ENCODE peak calls at places on chromosomes 16 and 17, in seven cellular contexts. V is GM20000, T is stromal cell of bone marrow, X is mucosa of descending colon, C is IMR-90, N is mesothelial cell of epicardium, P is posterior vena cava. D is an unnamed sample.

GRCh38 chr16:13909872-13910303 is 10.1 kb upstream of the ERCC4 start:
- DNase-seq in T (peak), V (no peak), C (peak), P (no peak), X (no peak), N (no peak), D (peak)

GRCh38 chr16:65538945-65539344 is 417.1 kb upstream of the CDH11 start:
- DNase-seq in N (no peak), V (no peak), T (no peak), P (no peak), X (no peak), C (peak), D (peak)

GRCh38 chr17:82239926-82240505 is 11.2 kb downstream of the SLC16A3 start:
- DNase-seq in X (peak), T (no peak), N (no peak), V (no peak), C (no peak), P (peak), D (no peak)

GRCh38 chr17:74432484-74433391 is 850 bp downstream of the GPRC5C start:
- DNase-seq in C (no peak), P (no peak), T (no peak), X (peak), V (peak), N (no peak), D (no peak)

GRCh38 chr17:42276609-42277341 is 584 bp upstream of the STAT5B start:
- DNase-seq in P (peak), C (peak), T (peak), X (peak), N (peak), V (peak), D (no peak)

GRCh38 chr16:84788968-84789371 is 30.8 kb upstream of the CRISPLD2 start:
- DNase-seq in V (no peak), X (no peak), C (no peak), T (no peak), N (no peak), P (peak), D (peak)

GRCh38 chr17:71409712-71410111 is 711.1 kb upstream of the SOX9 start:
- DNase-seq in N (no peak), T (peak), V (no peak), X (no peak), C (peak), P (no peak), D (peak)

GRCh38 chr17:16398270-16399267 is 16.8 kb upstream of the TRPV2 start:
- DNase-seq in V (no peak), C (no peak), T (no peak), P (no peak), N (no peak), X (no peak), D (no peak)

GRCh38 chr16:89407282-89407924 is 83.0 kb downstream of the ANKRD11 start:
- DNase-seq in P (no peak), C (no peak), X (no peak), N (no peak), T (no peak), V (no peak), D (no peak)